ENCODE peak calls at places on chromosomes 5 and 9, in five cellular contexts. D is HepG2, P is heart left ventricle, S is IMR-90, I is gastrocnemius medialis. M is an unnamed sample.

GRCh38 chr5:171122372-171122771 is 186.7 kb upstream of the TLX3 start:
- DNase-seq in S (no peak), D (no peak), P (no peak), I (no peak), M (no peak)

GRCh38 chr9:4666042-4666699 is at the start of gene SPATA6L:
- DNase-seq in I (no peak), S (peak; percentile 45), P (peak; percentile 73), D (peak; percentile 11), M (peak; percentile 38)

GRCh38 chr5:68344447-68345111 is 129.0 kb downstream of the PIK3R1 start:
- DNase-seq in S (peak; percentile 50), D (no peak), I (no peak), P (no peak), M (no peak)

GRCh38 chr9:94699715-94700114 is 26.8 kb upstream of the AOPEP start:
- DNase-seq in I (no peak), S (no peak), P (no peak), D (no peak), M (no peak)

GRCh38 chr5:1412163-1412562 is 33.1 kb downstream of the SLC6A3 start:
- DNase-seq in D (no peak), I (no peak), P (no peak), S (no peak), M (no peak)

GRCh38 chr5:127311349-127311748 is 20.8 kb downstream of the MEGF10 start:
- DNase-seq in P (no peak), D (no peak), I (no peak), S (no peak), M (no peak)

GRCh38 chr5:155091063-155091648 is 77.6 kb downstream of the KIF4B start:
- DNase-seq in S (no peak), P (peak; percentile 39), D (no peak), I (no peak), M (no peak)

GRCh38 chr9:130769004-130769403 is 66.0 kb upstream of the ABL1 start:
- DNase-seq in P (no peak), S (no peak), D (no peak), I (no peak), M (no peak)

GRCh38 chr9:137191691-137192447 is 3.4 kb downstream of the SSNA1 start:
- DNase-seq in S (no peak), D (no peak), P (no peak), I (no peak), M (no peak)

GRCh38 chr9:137192859-137193258 is 4.4 kb downstream of the SSNA1 start:
- DNase-seq in S (no peak), D (no peak), P (no peak), I (no peak), M (no peak)

GRCh38 chr9:137192448-137192780 is 3.9 kb downstream of the SSNA1 start:
- DNase-seq in S (no peak), P (no peak), I (no peak), D (no peak), M (no peak)

GRCh38 chr9:137190315-137190853 is 1.9 kb downstream of the SSNA1 start:
- DNase-seq in S (no peak), D (no peak), I (no peak), P (no peak), M (no peak)

GRCh38 chr9:137191245-137191644 is 2.8 kb downstream of the SSNA1 start:
- DNase-seq in I (no peak), D (no peak), S (no peak), P (no peak), M (no peak)
- TF ChIP-seq POLR2A in I (no peak), D (no peak), S (no peak), P (no peak), M (no peak)

GRCh38 chr5:96855041-96855872 is 21.0 kb upstream of the ERAP2 start:
- DNase-seq in I (no peak), S (peak; percentile 84), P (no peak), D (no peak), M (no peak)
- TF ChIP-seq POLR2A in I (no peak), S (no peak), P (no peak), D (no peak), M (no peak)

DNA sequence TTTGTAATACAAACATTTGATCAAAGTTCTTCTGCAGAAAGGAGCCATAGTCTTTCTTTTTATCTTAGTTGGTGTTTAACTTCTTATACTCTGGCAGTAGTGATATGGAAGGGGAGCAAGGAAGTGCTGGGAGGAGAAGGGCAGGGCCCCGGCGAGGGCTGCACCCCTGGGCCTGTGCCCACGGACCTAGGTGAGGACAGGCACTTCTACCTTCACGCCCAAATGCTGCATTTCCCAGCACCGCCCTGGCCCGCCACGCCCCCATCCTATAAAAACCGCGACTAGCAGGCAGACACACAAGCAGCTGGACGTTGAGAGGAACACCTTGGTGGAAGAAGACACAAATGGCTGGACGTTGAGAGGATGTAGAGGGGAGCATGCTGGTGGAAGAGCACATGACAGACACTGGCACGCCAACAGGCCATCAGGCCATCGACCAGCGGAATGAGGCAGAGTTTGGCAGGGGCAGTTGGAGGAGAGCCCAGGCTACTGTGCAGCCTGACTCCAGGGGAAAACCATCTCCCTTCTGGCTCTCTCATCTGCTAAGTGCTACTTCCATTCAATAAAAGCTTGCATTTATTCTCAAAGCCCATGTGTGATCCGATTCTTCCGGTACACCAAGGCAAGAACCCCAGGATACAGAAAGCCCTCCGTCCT is 81.5 kb upstream of the C9orf72 start:
- DNase-seq in S (no peak), I (no peak), D (no peak), P (no peak), M (no peak)
- TF ChIP-seq POLR2A in S (no peak), I (no peak), D (no peak), P (no peak), M (no peak)

GRCh38 chr5:97888439-97888838 is 705.4 kb upstream of the RIOK2 start:
- DNase-seq in D (no peak), P (no peak), I (no peak), S (no peak), M (no peak)
- TF ChIP-seq POLR2A in D (no peak), P (no peak), I (no peak), S (no peak), M (no peak)

GRCh38 chr9:136536721-136537241 is 9.1 kb downstream of the NOTCH1 start:
- DNase-seq in S (no peak), D (no peak), P (no peak), I (no peak), M (no peak)

GRCh38 chr9:136537411-136537810 is 8.4 kb downstream of the NOTCH1 start:
- DNase-seq in I (no peak), D (no peak), S (no peak), P (no peak), M (no peak)

GRCh38 chr9:136539427-136540412 is 6.1 kb downstream of the NOTCH1 start:
- DNase-seq in S (no peak), I (peak; percentile 75), P (peak; percentile 96), D (no peak), M (no peak)

GRCh38 chr9:136537896-136538598 is 7.8 kb downstream of the NOTCH1 start:
- DNase-seq in D (no peak), P (no peak), S (peak; percentile 69), I (no peak), M (no peak)

DNA sequence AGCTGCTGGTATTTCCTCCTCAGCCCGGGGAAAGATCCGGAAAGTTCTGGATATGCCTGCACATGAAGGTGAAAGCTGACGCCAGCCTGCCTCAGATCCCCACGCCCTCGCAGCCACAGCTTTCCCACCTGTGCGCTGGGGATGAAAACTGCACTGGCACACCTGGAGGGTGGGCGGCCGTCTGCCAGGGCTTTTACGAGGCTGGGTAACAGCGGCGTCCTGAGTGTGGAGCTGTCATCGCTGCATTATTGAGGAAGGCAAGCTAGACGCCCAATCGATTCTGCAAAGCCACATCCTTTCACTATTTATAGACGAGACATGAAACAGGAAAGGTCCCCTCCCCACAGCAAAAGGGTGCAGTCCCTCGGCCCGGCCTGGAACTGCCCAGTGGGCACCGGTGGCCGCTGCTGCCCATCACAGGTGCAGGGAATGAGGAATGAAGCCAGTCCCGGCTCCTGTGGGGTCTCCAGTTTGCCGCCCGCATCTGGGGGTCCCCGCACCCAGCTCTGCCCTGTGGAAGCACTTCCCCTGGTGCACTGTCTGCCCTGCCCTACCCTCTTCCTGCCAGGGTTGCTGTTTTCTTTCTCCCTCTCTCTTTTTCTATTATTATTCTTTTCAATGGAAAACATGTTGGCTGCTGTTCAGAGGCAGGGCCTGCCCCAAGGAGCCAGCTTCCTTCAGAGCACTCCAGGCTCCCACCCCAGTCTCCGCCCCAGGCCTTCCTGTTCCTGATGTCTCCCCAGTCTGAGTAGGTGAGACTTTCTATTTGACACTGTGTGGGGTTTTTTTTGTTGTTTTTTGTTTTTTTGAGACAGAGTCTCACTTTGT is 7.0 kb downstream of the NOTCH1 start:
- DNase-seq in S (no peak), I (no peak), D (no peak), P (peak; percentile 73), M (no peak)
- TF ChIP-seq POLR2A in S (no peak), I (no peak), D (no peak), P (no peak), M (no peak)

DNA sequence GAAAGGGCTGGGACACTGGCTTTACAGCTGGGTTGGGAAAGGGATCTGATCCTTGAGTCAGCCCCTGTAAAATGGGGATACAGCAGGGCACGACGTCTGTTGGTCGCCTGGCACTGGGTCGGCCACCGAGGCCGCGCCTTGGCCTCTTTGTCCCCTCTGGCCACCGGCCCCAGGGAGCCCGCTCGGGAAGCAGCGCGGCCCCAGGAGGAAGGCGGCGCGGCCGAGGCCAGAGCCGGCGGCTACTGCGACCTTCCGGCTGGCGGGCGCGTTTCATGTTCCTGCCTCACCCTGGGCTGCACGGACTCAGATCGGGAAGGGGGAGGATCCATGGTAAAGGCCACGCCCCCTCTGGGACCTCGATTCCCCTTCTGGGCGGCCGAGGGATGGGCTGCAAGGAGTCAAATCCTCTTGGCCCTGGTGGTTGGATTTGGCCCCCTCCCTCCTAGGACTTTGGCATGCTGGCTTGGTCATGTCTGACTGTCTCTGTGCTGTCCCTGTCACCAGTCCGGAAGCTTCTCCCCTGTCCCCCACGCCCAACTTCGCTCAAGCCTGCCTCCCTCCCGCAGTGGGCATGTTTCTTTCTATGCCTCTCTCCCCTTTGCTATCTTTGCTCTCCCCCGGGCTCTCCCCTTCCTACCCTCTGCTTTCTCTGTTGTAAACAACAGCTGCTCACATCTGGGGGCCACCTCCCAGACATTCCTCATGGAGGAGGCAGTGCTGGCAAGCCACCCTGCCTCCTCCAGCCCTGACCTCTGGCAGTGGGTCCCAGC is 25.8 kb downstream of the FPGS start:
- DNase-seq in D (peak; percentile 83), S (peak; percentile 51), P (peak; percentile 92), I (peak; percentile 78), M (no peak)
- TF ChIP-seq POLR2A in D (peak; percentile 76), S (no peak), P (peak; percentile 87), I (peak; percentile 84), M (no peak)

DNA sequence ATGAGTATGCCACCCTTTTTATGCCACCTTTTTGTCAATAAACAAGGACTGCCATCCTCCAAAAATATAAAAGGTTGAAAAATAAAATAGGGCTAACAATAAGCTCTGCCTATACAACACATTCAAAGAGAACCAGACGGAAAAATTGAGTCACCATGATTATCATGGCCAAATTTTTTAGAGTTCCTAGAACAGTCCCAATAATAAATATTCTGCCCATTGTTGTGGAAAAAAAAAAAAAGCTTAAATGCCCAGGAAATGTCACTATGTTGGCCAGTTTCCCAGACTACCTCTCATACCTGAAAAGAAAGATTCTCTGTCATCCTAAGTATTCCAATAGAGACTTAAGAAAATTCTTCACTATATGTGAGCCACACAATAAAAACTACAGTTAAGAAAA is 149.1 kb downstream of the TMEM161B start:
- DNase-seq in S (no peak), D (no peak), I (no peak), P (no peak), M (no peak)
- TF ChIP-seq POLR2A in S (no peak), D (no peak), I (no peak), P (no peak), M (no peak)

M was measured in H54.